ENCODE peak calls at places on chromosomes 12 and 14, in five cellular contexts. One of them, this sample, is unnamed.
A peak's percentile ranks its signal among the peaks of the same experiment; 100 is the strongest.

GRCh38 chr14:102474934-102475333 is 34.6 kb downstream of the ANKRD9 start:
- DNase-seq in WTC11: no peak
- DNase-seq in K562: no peak
- DNase-seq in GM12878: no peak
- DNase-seq in HepG2: no peak
- DNase-seq in this sample: no peak

GRCh38 chr14:74517731-74518130 is 24.2 kb downstream of the ISCA2 start:
- DNase-seq in K562: no peak
- DNase-seq in GM12878: no peak
- DNase-seq in HepG2: no peak
- DNase-seq in WTC11: no peak
- DNase-seq in this sample: no peak

GRCh38 chr12:14781563-14781962 is 21.7 kb downstream of the WBP11 start:
- DNase-seq in HepG2: no peak
- DNase-seq in K562: no peak
- DNase-seq in GM12878: no peak
- DNase-seq in WTC11: no peak
- DNase-seq in this sample: no peak

GRCh38 chr14:27608377-27608776 is 1010.5 kb upstream of the NOVA1 start:
- DNase-seq in K562: no peak
- DNase-seq in HepG2: no peak
- DNase-seq in WTC11: no peak
- DNase-seq in GM12878: no peak
- DNase-seq in this sample: no peak

GRCh38 chr12:132146772-132147422 is 2.6 kb downstream of the NOC4L start:
- DNase-seq in GM12878: no peak
- DNase-seq in K562: no peak
- DNase-seq in WTC11: no peak
- DNase-seq in HepG2: no peak
- DNase-seq in this sample: no peak

GRCh38 chr14:21825147-21825743 is 151.6 kb upstream of the OR4E1 start:
- DNase-seq in GM12878: no peak
- DNase-seq in WTC11: peak; percentile 63
- DNase-seq in HepG2: peak; percentile 68
- DNase-seq in K562: peak; percentile 54
- DNase-seq in this sample: peak; percentile 91

GRCh38 chr12:91965781-91966180 is 179.9 kb downstream of the BTG1 start:
- DNase-seq in GM12878: no peak
- DNase-seq in HepG2: no peak
- DNase-seq in K562: no peak
- DNase-seq in WTC11: no peak
- DNase-seq in this sample: no peak

GRCh38 chr12:91483471-91483985 is 300.9 kb upstream of the DCN start:
- DNase-seq in GM12878: no peak
- DNase-seq in WTC11: no peak
- DNase-seq in HepG2: no peak
- DNase-seq in K562: no peak
- DNase-seq in this sample: no peak

GRCh38 chr14:22928237-22929103 is 706 bp downstream of the PRMT5 start:
- DNase-seq in WTC11: no peak
- DNase-seq in HepG2: no peak
- DNase-seq in K562: no peak
- DNase-seq in GM12878: no peak
- DNase-seq in this sample: no peak

GRCh38 chr14:36505892-36506731 is 13.9 kb downstream of the NKX2-1 start:
- DNase-seq in WTC11: peak; percentile 71
- DNase-seq in K562: no peak
- DNase-seq in HepG2: no peak
- DNase-seq in GM12878: no peak
- DNase-seq in this sample: peak; percentile 91

GRCh38 chr12:92138144-92138543 is 7.5 kb downstream of the BTG1 start:
- DNase-seq in WTC11: no peak
- DNase-seq in HepG2: no peak
- DNase-seq in K562: no peak
- DNase-seq in GM12878: no peak
- DNase-seq in this sample: no peak

GRCh38 chr12:752673-753400 is 458 bp downstream of the WNK1 start:
- DNase-seq in WTC11: peak; percentile 58
- DNase-seq in K562: peak; percentile 72
- DNase-seq in HepG2: no peak
- DNase-seq in GM12878: no peak
- DNase-seq in this sample: peak; percentile 66

GRCh38 chr14:38366374-38366773 is 110.5 kb upstream of the CLEC14A start:
- DNase-seq in K562: no peak
- DNase-seq in HepG2: no peak
- DNase-seq in GM12878: no peak
- DNase-seq in WTC11: no peak
- DNase-seq in this sample: peak; percentile 6

GRCh38 chr12:68932123-68932700 is 759 bp downstream of the CPM start:
- DNase-seq in WTC11: no peak
- DNase-seq in GM12878: peak; percentile 16
- DNase-seq in K562: no peak
- DNase-seq in HepG2: no peak
- DNase-seq in this sample: no peak

GRCh38 chr12:39764944-39765560 is 145.4 kb upstream of the ABCD2 start:
- DNase-seq in K562: peak; percentile 24
- DNase-seq in HepG2: peak; percentile 12
- DNase-seq in WTC11: no peak
- DNase-seq in GM12878: no peak
- DNase-seq in this sample: peak; percentile 68

GRCh38 chr12:94698553-94698952 is 48.2 kb upstream of the TMCC3 start:
- DNase-seq in WTC11: no peak
- DNase-seq in K562: no peak
- DNase-seq in GM12878: no peak
- DNase-seq in HepG2: no peak
- DNase-seq in this sample: no peak

GRCh38 chr12:30046376-30046775 is 262.6 kb upstream of the TMTC1 start:
- DNase-seq in HepG2: no peak
- DNase-seq in WTC11: no peak
- DNase-seq in GM12878: no peak
- DNase-seq in K562: no peak
- DNase-seq in this sample: no peak

GRCh38 chr12:100962086-100962712 is 167.6 kb downstream of the ANO4 start:
- DNase-seq in HepG2: no peak
- DNase-seq in WTC11: no peak
- DNase-seq in K562: no peak
- DNase-seq in GM12878: no peak
- DNase-seq in this sample: no peak

GRCh38 chr12:49843871-49844437 is 1.0 kb upstream of the BCDIN3D start:
- DNase-seq in WTC11: no peak
- DNase-seq in HepG2: no peak
- DNase-seq in GM12878: no peak
- DNase-seq in K562: no peak
- DNase-seq in this sample: no peak

GRCh38 chr14:105335735-105336476 is 21.4 kb downstream of the PACS2 start:
- DNase-seq in K562: no peak
- DNase-seq in HepG2: no peak
- DNase-seq in WTC11: no peak
- DNase-seq in GM12878: no peak
- DNase-seq in this sample: no peak

GRCh38 chr14:90850487-90850886 is 34.3 kb upstream of the TTC7B start:
- DNase-seq in WTC11: no peak
- DNase-seq in K562: no peak
- DNase-seq in HepG2: peak; percentile 30
- DNase-seq in GM12878: no peak
- DNase-seq in this sample: peak; percentile 82

GRCh38 chr12:56020437-56021189 is at the start of gene IKZF4:
- DNase-seq in GM12878: no peak
- DNase-seq in WTC11: peak; percentile 72
- DNase-seq in HepG2: no peak
- DNase-seq in K562: peak; percentile 77
- DNase-seq in this sample: peak; percentile 85

GRCh38 chr14:103066399-103066798 is 9.1 kb upstream of the CDC42BPB start:
- DNase-seq in WTC11: no peak
- DNase-seq in GM12878: no peak
- DNase-seq in K562: no peak
- DNase-seq in HepG2: peak; percentile 47
- DNase-seq in this sample: no peak

GRCh38 chr12:14906114-14906513 is 20.5 kb upstream of the MGP start:
- DNase-seq in WTC11: no peak
- DNase-seq in HepG2: no peak
- DNase-seq in K562: no peak
- DNase-seq in GM12878: no peak
- DNase-seq in this sample: no peak

GRCh38 chr12:119528241-119528640 is 65.3 kb upstream of the TMEM233 start:
- DNase-seq in GM12878: no peak
- DNase-seq in K562: no peak
- DNase-seq in WTC11: no peak
- DNase-seq in HepG2: no peak
- DNase-seq in this sample: peak; percentile 77

GRCh38 chr14:63897706-63898105 is 44.9 kb downstream of the SYNE2 start:
- DNase-seq in K562: no peak
- DNase-seq in HepG2: no peak
- DNase-seq in GM12878: no peak
- DNase-seq in WTC11: no peak
- DNase-seq in this sample: no peak

GRCh38 chr12:93742086-93742934 is 65.1 kb downstream of the CRADD start:
- DNase-seq in GM12878: no peak
- DNase-seq in K562: peak; percentile 86
- DNase-seq in HepG2: peak; percentile 55
- DNase-seq in WTC11: peak; percentile 69
- DNase-seq in this sample: peak; percentile 70

GRCh38 chr14:76876076-76876475 is 49.9 kb downstream of the LRRC74A start:
- DNase-seq in K562: peak; percentile 62
- DNase-seq in WTC11: peak; percentile 76
- DNase-seq in HepG2: peak; percentile 43
- DNase-seq in GM12878: no peak
- DNase-seq in this sample: peak; percentile 90

GRCh38 chr12:109740694-109741245 is 27.1 kb downstream of the FAM222A start:
- DNase-seq in WTC11: peak; percentile 11
- DNase-seq in HepG2: no peak
- DNase-seq in GM12878: no peak
- DNase-seq in K562: no peak
- DNase-seq in this sample: no peak

GRCh38 chr14:31010935-31011334 is 14.5 kb upstream of the AP4S1 start:
- DNase-seq in HepG2: no peak
- DNase-seq in WTC11: no peak
- DNase-seq in GM12878: no peak
- DNase-seq in K562: no peak
- DNase-seq in this sample: no peak

GRCh38 chr12:131020326-131020725 is 66.6 kb downstream of the ADGRD1 start:
- DNase-seq in K562: no peak
- DNase-seq in GM12878: no peak
- DNase-seq in HepG2: no peak
- DNase-seq in WTC11: no peak
- DNase-seq in this sample: no peak

GRCh38 chr12:124640096-124640495 is 72.7 kb upstream of the NCOR2 start:
- DNase-seq in GM12878: no peak
- DNase-seq in WTC11: no peak
- DNase-seq in HepG2: no peak
- DNase-seq in K562: no peak
- DNase-seq in this sample: no peak

GRCh38 chr12:104182144-104182543 is 33.4 kb upstream of the TXNRD1 start:
- DNase-seq in K562: no peak
- DNase-seq in HepG2: no peak
- DNase-seq in GM12878: no peak
- DNase-seq in WTC11: no peak
- DNase-seq in this sample: no peak

GRCh38 chr12:66428261-66428660 is 126.0 kb downstream of the HELB start:
- DNase-seq in WTC11: no peak
- DNase-seq in GM12878: no peak
- DNase-seq in HepG2: no peak
- DNase-seq in K562: no peak
- DNase-seq in this sample: no peak

GRCh38 chr12:93536766-93537515 is 35.5 kb upstream of the SOCS2 start:
- DNase-seq in K562: no peak
- DNase-seq in WTC11: no peak
- DNase-seq in GM12878: peak; percentile 15
- DNase-seq in HepG2: no peak
- DNase-seq in this sample: no peak

DNA sequence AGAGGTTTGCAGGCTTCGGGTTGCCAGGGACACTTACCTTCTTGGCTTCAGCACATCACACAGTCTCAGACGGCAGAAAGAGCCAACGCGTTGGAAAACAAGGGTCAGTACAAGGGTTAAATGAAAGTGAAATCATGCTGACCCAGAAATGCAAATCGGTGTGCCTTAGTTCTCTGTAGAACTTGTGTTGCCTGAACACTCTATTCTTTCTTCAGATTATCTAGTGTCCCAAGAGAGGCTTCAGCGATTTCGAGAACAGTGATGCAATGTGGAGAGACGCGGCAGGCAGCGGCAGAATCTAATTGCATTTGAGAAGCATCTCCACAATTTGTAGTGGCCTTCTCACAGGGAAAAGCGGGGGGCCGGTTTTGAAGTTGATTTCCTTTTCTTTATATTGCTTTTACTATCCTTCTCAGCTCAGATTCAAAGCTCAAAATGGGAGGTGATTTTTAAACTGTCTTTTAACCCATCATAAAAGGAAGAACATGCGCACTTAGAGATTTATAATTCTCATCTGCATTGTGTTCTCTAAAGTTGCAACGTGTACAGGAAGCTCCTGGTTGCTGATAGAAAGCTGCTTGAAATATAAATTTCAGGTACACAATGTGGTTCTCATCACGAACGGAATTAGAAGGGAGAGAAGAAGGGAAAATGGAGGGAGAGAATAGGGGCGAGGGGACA is 67.8 kb upstream of the EGLN3 start:
- DNase-seq in K562: no peak
- DNase-seq in WTC11: no peak
- DNase-seq in HepG2: no peak
- DNase-seq in GM12878: peak; percentile 45
- DNase-seq in this sample: peak; percentile 13
- TF ChIP-seq CREB1 in K562: no peak
- TF ChIP-seq CREB1 in WTC11: no peak
- TF ChIP-seq CREB1 in HepG2: no peak
- TF ChIP-seq CREB1 in GM12878: no peak
- TF ChIP-seq CREB1 in this sample: no peak

GRCh38 chr14:89695846-89696245 is 258.7 kb downstream of the EFCAB11 start:
- DNase-seq in HepG2: no peak
- DNase-seq in WTC11: no peak
- DNase-seq in K562: no peak
- DNase-seq in GM12878: no peak
- DNase-seq in this sample: no peak
- TF ChIP-seq CREB1 in HepG2: no peak
- TF ChIP-seq CREB1 in WTC11: no peak
- TF ChIP-seq CREB1 in K562: no peak
- TF ChIP-seq CREB1 in GM12878: no peak
- TF ChIP-seq CREB1 in this sample: no peak

DNA sequence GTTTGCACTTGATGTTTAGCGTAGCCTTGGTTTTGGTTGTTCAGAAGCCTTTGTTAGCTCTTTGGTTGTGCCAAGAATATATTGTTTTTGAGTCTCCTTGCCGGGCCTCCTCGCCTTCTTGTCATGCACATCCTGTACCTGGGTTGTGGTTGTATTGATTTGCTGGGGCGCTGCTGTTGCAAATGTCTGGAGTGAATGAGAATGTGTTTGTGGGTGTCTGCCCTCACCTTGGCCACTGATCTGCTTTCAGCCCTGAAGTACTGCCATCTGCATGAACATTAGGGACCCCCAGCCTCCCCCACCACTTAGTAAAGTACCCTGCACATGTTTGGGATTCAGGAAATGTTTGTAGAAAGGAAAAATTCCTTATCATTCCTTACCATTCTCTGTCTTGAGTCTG is 16.5 kb downstream of the PRKCH start:
- DNase-seq in K562: no peak
- DNase-seq in HepG2: no peak
- DNase-seq in WTC11: no peak
- DNase-seq in GM12878: no peak
- DNase-seq in this sample: no peak
- TF ChIP-seq CREB1 in K562: no peak
- TF ChIP-seq CREB1 in HepG2: no peak
- TF ChIP-seq CREB1 in WTC11: no peak
- TF ChIP-seq CREB1 in GM12878: no peak
- TF ChIP-seq CREB1 in this sample: no peak

GRCh38 chr14:100297320-100298300 is 8.6 kb downstream of the SLC25A29 start:
- DNase-seq in WTC11: no peak
- DNase-seq in K562: no peak
- DNase-seq in GM12878: peak; percentile 35
- DNase-seq in HepG2: no peak
- DNase-seq in this sample: no peak
- TF ChIP-seq CREB1 in WTC11: no peak
- TF ChIP-seq CREB1 in K562: no peak
- TF ChIP-seq CREB1 in GM12878: no peak
- TF ChIP-seq CREB1 in HepG2: no peak
- TF ChIP-seq CREB1 in this sample: no peak

This sample was measured in GM23338.